ENCODE peak calls at places on chromosome 1, in eight cellular contexts. S, X, W, L, O, E, D and Q are unnamed samples.

GRCh38 chr1:4462831-4463484 is 191.5 kb upstream of the AJAP1 start:
- DNase-seq in S (no peak), X (no peak), W (no peak), L (peak; percentile 2), O (no peak), E (no peak), D (no peak), Q (no peak)

GRCh38 chr1:234770031-234770795 is 160.2 kb upstream of the IRF2BP2 start:
- DNase-seq in S (no peak), X (no peak), W (peak; percentile 82), L (no peak), O (no peak), E (peak; percentile 67), D (peak; percentile 67), Q (no peak)

GRCh38 chr1:96550014-96550413 is 171.6 kb upstream of the PTBP2 start:
- DNase-seq in S (no peak), X (no peak), W (no peak), L (no peak), O (no peak), E (no peak), D (no peak), Q (no peak)

GRCh38 chr1:156938813-156939212 is 18.4 kb downstream of the LRRC71 start:
- DNase-seq in S (no peak), X (no peak), W (no peak), L (no peak), O (no peak), E (no peak), D (no peak), Q (no peak)

GRCh38 chr1:38050397-38051141 is 4.0 kb upstream of the POU3F1 start:
- DNase-seq in S (no peak), X (no peak), W (no peak), L (no peak), O (no peak), E (no peak), D (peak; percentile 85), Q (no peak)

GRCh38 chr1:179036844-179037465 is 11.3 kb downstream of the FAM20B start:
- DNase-seq in S (peak; percentile 93), X (no peak), W (no peak), L (no peak), O (no peak), E (no peak), D (no peak), Q (no peak)

GRCh38 chr1:24391882-24392603 is 21.5 kb downstream of the STPG1 start:
- DNase-seq in S (peak; percentile 47), X (peak; percentile 92), W (peak; percentile 94), L (peak; percentile 60), O (peak; percentile 80), E (peak; percentile 76), D (peak; percentile 84), Q (peak; percentile 87)

GRCh38 chr1:40020447-40021085 is 20.0 kb upstream of the CAP1 start:
- DNase-seq in S (no peak), X (no peak), W (no peak), L (no peak), O (no peak), E (no peak), D (no peak), Q (no peak)

GRCh38 chr1:227788279-227789041 is 27.0 kb upstream of the PRSS38 start:
- DNase-seq in S (peak; percentile 48), X (no peak), W (peak; percentile 88), L (peak; percentile 69), O (peak; percentile 48), E (no peak), D (peak; percentile 90), Q (peak; percentile 83)

GRCh38 chr1:14826172-14826636 is 227.7 kb downstream of the KAZN start:
- DNase-seq in S (no peak), X (no peak), W (no peak), L (no peak), O (no peak), E (no peak), D (no peak), Q (no peak)